ENCODE peak calls at places on chromosome 13, in ten cellular contexts. One of them, this sample, is unnamed.

GRCh38 chr13:49561064-49561410 is 24.3 kb downstream of the RCBTB1 start:
- DNase-seq in KBM-7: no peak
- DNase-seq in activated T-helper 2 cell treated with anti-CD3 and anti-CD28 coated beads, Interferon-gamma antibody, Interleukin-2, Interleukin-4, amounts not matched to agents 10 μg/mL and 5 μg/mL and 100 μg/mL, durations not matched to agents 14 hours and 24 hours and 36 hours: no peak
- DNase-seq in stimulated activated CD4-positive, alpha-beta T cell treated with anti-CD3 and anti-CD28 coated beads, Interleukin-4, amount 100 ng/mL, for 1 hour: no peak
- DNase-seq in activated T-helper 1 cell treated with Interleukin-2 at 50 U/mL for 16 hours: no peak
- DNase-seq in AG10803: no peak
- DNase-seq in OCI-LY7: no peak
- DNase-seq in T-helper 17 cell: no peak
- DNase-seq in activated T-cell treated with anti-CD3 and anti-CD28 coated beads, Interleukin-2, amount 50 U/mL, for 72 hours: no peak
- DNase-seq in NAMALWA: no peak
- DNase-seq in this sample: no peak

GRCh38 chr13:36796052-36796451 is 23.0 kb upstream of the RFXAP start:
- DNase-seq in KBM-7: no peak
- DNase-seq in activated T-helper 2 cell treated with anti-CD3 and anti-CD28 coated beads, Interferon-gamma antibody, Interleukin-2, Interleukin-4, amounts not matched to agents 10 μg/mL and 5 μg/mL and 100 μg/mL, durations not matched to agents 14 hours and 24 hours and 36 hours: no peak
- DNase-seq in stimulated activated CD4-positive, alpha-beta T cell treated with anti-CD3 and anti-CD28 coated beads, Interleukin-4, amount 100 ng/mL, for 1 hour: no peak
- DNase-seq in activated T-helper 1 cell treated with Interleukin-2 at 50 U/mL for 16 hours: no peak
- DNase-seq in AG10803: no peak
- DNase-seq in OCI-LY7: no peak
- DNase-seq in T-helper 17 cell: no peak
- DNase-seq in activated T-cell treated with anti-CD3 and anti-CD28 coated beads, Interleukin-2, amount 50 U/mL, for 72 hours: no peak
- DNase-seq in NAMALWA: no peak
- DNase-seq in this sample: no peak

GRCh38 chr13:67217914-67218313 is 12.2 kb downstream of the PCDH9 start:
- DNase-seq in KBM-7: no peak
- DNase-seq in activated T-helper 2 cell treated with anti-CD3 and anti-CD28 coated beads, Interferon-gamma antibody, Interleukin-2, Interleukin-4, amounts not matched to agents 10 μg/mL and 5 μg/mL and 100 μg/mL, durations not matched to agents 14 hours and 24 hours and 36 hours: no peak
- DNase-seq in stimulated activated CD4-positive, alpha-beta T cell treated with anti-CD3 and anti-CD28 coated beads, Interleukin-4, amount 100 ng/mL, for 1 hour: no peak
- DNase-seq in activated T-helper 1 cell treated with Interleukin-2 at 50 U/mL for 16 hours: no peak
- DNase-seq in AG10803: no peak
- DNase-seq in OCI-LY7: no peak
- DNase-seq in T-helper 17 cell: no peak
- DNase-seq in activated T-cell treated with anti-CD3 and anti-CD28 coated beads, Interleukin-2, amount 50 U/mL, for 72 hours: no peak
- DNase-seq in NAMALWA: no peak
- DNase-seq in this sample: no peak

GRCh38 chr13:102726430-102726829 is 31.6 kb upstream of the METTL21C start:
- DNase-seq in KBM-7: peak; percentile 56
- DNase-seq in activated T-helper 2 cell treated with anti-CD3 and anti-CD28 coated beads, Interferon-gamma antibody, Interleukin-2, Interleukin-4, amounts not matched to agents 10 μg/mL and 5 μg/mL and 100 μg/mL, durations not matched to agents 14 hours and 24 hours and 36 hours: peak; percentile 11
- DNase-seq in stimulated activated CD4-positive, alpha-beta T cell treated with anti-CD3 and anti-CD28 coated beads, Interleukin-4, amount 100 ng/mL, for 1 hour: no peak
- DNase-seq in activated T-helper 1 cell treated with Interleukin-2 at 50 U/mL for 16 hours: no peak
- DNase-seq in AG10803: no peak
- DNase-seq in OCI-LY7: peak; percentile 0
- DNase-seq in T-helper 17 cell: no peak
- DNase-seq in activated T-cell treated with anti-CD3 and anti-CD28 coated beads, Interleukin-2, amount 50 U/mL, for 72 hours: no peak
- DNase-seq in NAMALWA: peak; percentile 45
- DNase-seq in this sample: no peak

GRCh38 chr13:51938454-51938853 is 72.8 kb downstream of the ATP7B start:
- DNase-seq in KBM-7: no peak
- DNase-seq in activated T-helper 2 cell treated with anti-CD3 and anti-CD28 coated beads, Interferon-gamma antibody, Interleukin-2, Interleukin-4, amounts not matched to agents 10 μg/mL and 5 μg/mL and 100 μg/mL, durations not matched to agents 14 hours and 24 hours and 36 hours: no peak
- DNase-seq in stimulated activated CD4-positive, alpha-beta T cell treated with anti-CD3 and anti-CD28 coated beads, Interleukin-4, amount 100 ng/mL, for 1 hour: no peak
- DNase-seq in activated T-helper 1 cell treated with Interleukin-2 at 50 U/mL for 16 hours: no peak
- DNase-seq in AG10803: no peak
- DNase-seq in OCI-LY7: no peak
- DNase-seq in T-helper 17 cell: no peak
- DNase-seq in activated T-cell treated with anti-CD3 and anti-CD28 coated beads, Interleukin-2, amount 50 U/mL, for 72 hours: no peak
- DNase-seq in NAMALWA: no peak
- DNase-seq in this sample: no peak

GRCh38 chr13:25210842-25211241 is 38.8 kb upstream of the AMER2 start:
- DNase-seq in KBM-7: no peak
- DNase-seq in activated T-helper 2 cell treated with anti-CD3 and anti-CD28 coated beads, Interferon-gamma antibody, Interleukin-2, Interleukin-4, amounts not matched to agents 10 μg/mL and 5 μg/mL and 100 μg/mL, durations not matched to agents 14 hours and 24 hours and 36 hours: no peak
- DNase-seq in stimulated activated CD4-positive, alpha-beta T cell treated with anti-CD3 and anti-CD28 coated beads, Interleukin-4, amount 100 ng/mL, for 1 hour: no peak
- DNase-seq in activated T-helper 1 cell treated with Interleukin-2 at 50 U/mL for 16 hours: no peak
- DNase-seq in AG10803: no peak
- DNase-seq in OCI-LY7: no peak
- DNase-seq in T-helper 17 cell: no peak
- DNase-seq in activated T-cell treated with anti-CD3 and anti-CD28 coated beads, Interleukin-2, amount 50 U/mL, for 72 hours: no peak
- DNase-seq in NAMALWA: no peak
- DNase-seq in this sample: no peak

GRCh38 chr13:38535271-38535670 is 151.6 kb upstream of the FREM2 start:
- DNase-seq in KBM-7: no peak
- DNase-seq in activated T-helper 2 cell treated with anti-CD3 and anti-CD28 coated beads, Interferon-gamma antibody, Interleukin-2, Interleukin-4, amounts not matched to agents 10 μg/mL and 5 μg/mL and 100 μg/mL, durations not matched to agents 14 hours and 24 hours and 36 hours: no peak
- DNase-seq in stimulated activated CD4-positive, alpha-beta T cell treated with anti-CD3 and anti-CD28 coated beads, Interleukin-4, amount 100 ng/mL, for 1 hour: no peak
- DNase-seq in activated T-helper 1 cell treated with Interleukin-2 at 50 U/mL for 16 hours: no peak
- DNase-seq in AG10803: no peak
- DNase-seq in OCI-LY7: no peak
- DNase-seq in T-helper 17 cell: no peak
- DNase-seq in activated T-cell treated with anti-CD3 and anti-CD28 coated beads, Interleukin-2, amount 50 U/mL, for 72 hours: no peak
- DNase-seq in NAMALWA: no peak
- DNase-seq in this sample: no peak

GRCh38 chr13:112774829-112775565 is 85.2 kb downstream of the ATP11A start:
- DNase-seq in KBM-7: no peak
- DNase-seq in activated T-helper 2 cell treated with anti-CD3 and anti-CD28 coated beads, Interferon-gamma antibody, Interleukin-2, Interleukin-4, amounts not matched to agents 10 μg/mL and 5 μg/mL and 100 μg/mL, durations not matched to agents 14 hours and 24 hours and 36 hours: no peak
- DNase-seq in stimulated activated CD4-positive, alpha-beta T cell treated with anti-CD3 and anti-CD28 coated beads, Interleukin-4, amount 100 ng/mL, for 1 hour: no peak
- DNase-seq in activated T-helper 1 cell treated with Interleukin-2 at 50 U/mL for 16 hours: no peak
- DNase-seq in AG10803: no peak
- DNase-seq in OCI-LY7: no peak
- DNase-seq in T-helper 17 cell: no peak
- DNase-seq in activated T-cell treated with anti-CD3 and anti-CD28 coated beads, Interleukin-2, amount 50 U/mL, for 72 hours: no peak
- DNase-seq in NAMALWA: no peak
- DNase-seq in this sample: no peak

GRCh38 chr13:57624565-57625435 is 6.7 kb upstream of the PCDH17 start:
- DNase-seq in KBM-7: peak; percentile 65
- DNase-seq in activated T-helper 2 cell treated with anti-CD3 and anti-CD28 coated beads, Interferon-gamma antibody, Interleukin-2, Interleukin-4, amounts not matched to agents 10 μg/mL and 5 μg/mL and 100 μg/mL, durations not matched to agents 14 hours and 24 hours and 36 hours: no peak
- DNase-seq in stimulated activated CD4-positive, alpha-beta T cell treated with anti-CD3 and anti-CD28 coated beads, Interleukin-4, amount 100 ng/mL, for 1 hour: no peak
- DNase-seq in activated T-helper 1 cell treated with Interleukin-2 at 50 U/mL for 16 hours: no peak
- DNase-seq in AG10803: peak; percentile 53
- DNase-seq in OCI-LY7: peak; percentile 35
- DNase-seq in T-helper 17 cell: no peak
- DNase-seq in activated T-cell treated with anti-CD3 and anti-CD28 coated beads, Interleukin-2, amount 50 U/mL, for 72 hours: no peak
- DNase-seq in NAMALWA: peak; percentile 75
- DNase-seq in this sample: peak; percentile 10

GRCh38 chr13:39895254-39895653 is 239.8 kb downstream of the COG6 start:
- DNase-seq in KBM-7: peak; percentile 41
- DNase-seq in activated T-helper 2 cell treated with anti-CD3 and anti-CD28 coated beads, Interferon-gamma antibody, Interleukin-2, Interleukin-4, amounts not matched to agents 10 μg/mL and 5 μg/mL and 100 μg/mL, durations not matched to agents 14 hours and 24 hours and 36 hours: no peak
- DNase-seq in stimulated activated CD4-positive, alpha-beta T cell treated with anti-CD3 and anti-CD28 coated beads, Interleukin-4, amount 100 ng/mL, for 1 hour: no peak
- DNase-seq in activated T-helper 1 cell treated with Interleukin-2 at 50 U/mL for 16 hours: no peak
- DNase-seq in AG10803: peak; percentile 78
- DNase-seq in OCI-LY7: no peak
- DNase-seq in T-helper 17 cell: no peak
- DNase-seq in activated T-cell treated with anti-CD3 and anti-CD28 coated beads, Interleukin-2, amount 50 U/mL, for 72 hours: no peak
- DNase-seq in NAMALWA: no peak
- DNase-seq in this sample: no peak

GRCh38 chr13:44818016-44818415 is 171.3 kb downstream of the NUFIP1 start:
- DNase-seq in KBM-7: no peak
- DNase-seq in activated T-helper 2 cell treated with anti-CD3 and anti-CD28 coated beads, Interferon-gamma antibody, Interleukin-2, Interleukin-4, amounts not matched to agents 10 μg/mL and 5 μg/mL and 100 μg/mL, durations not matched to agents 14 hours and 24 hours and 36 hours: no peak
- DNase-seq in stimulated activated CD4-positive, alpha-beta T cell treated with anti-CD3 and anti-CD28 coated beads, Interleukin-4, amount 100 ng/mL, for 1 hour: no peak
- DNase-seq in activated T-helper 1 cell treated with Interleukin-2 at 50 U/mL for 16 hours: no peak
- DNase-seq in AG10803: no peak
- DNase-seq in OCI-LY7: no peak
- DNase-seq in T-helper 17 cell: no peak
- DNase-seq in activated T-cell treated with anti-CD3 and anti-CD28 coated beads, Interleukin-2, amount 50 U/mL, for 72 hours: no peak
- DNase-seq in NAMALWA: no peak
- DNase-seq in this sample: no peak

GRCh38 chr13:66995366-66995663 is 234.8 kb downstream of the PCDH9 start:
- DNase-seq in KBM-7: no peak
- DNase-seq in activated T-helper 2 cell treated with anti-CD3 and anti-CD28 coated beads, Interferon-gamma antibody, Interleukin-2, Interleukin-4, amounts not matched to agents 10 μg/mL and 5 μg/mL and 100 μg/mL, durations not matched to agents 14 hours and 24 hours and 36 hours: no peak
- DNase-seq in stimulated activated CD4-positive, alpha-beta T cell treated with anti-CD3 and anti-CD28 coated beads, Interleukin-4, amount 100 ng/mL, for 1 hour: no peak
- DNase-seq in activated T-helper 1 cell treated with Interleukin-2 at 50 U/mL for 16 hours: no peak
- DNase-seq in AG10803: no peak
- DNase-seq in OCI-LY7: peak; percentile 96
- DNase-seq in T-helper 17 cell: no peak
- DNase-seq in activated T-cell treated with anti-CD3 and anti-CD28 coated beads, Interleukin-2, amount 50 U/mL, for 72 hours: no peak
- DNase-seq in NAMALWA: peak; percentile 97
- DNase-seq in this sample: no peak

GRCh38 chr13:94677799-94678198 is 34.5 kb downstream of the SOX21 start:
- DNase-seq in KBM-7: no peak
- DNase-seq in activated T-helper 2 cell treated with anti-CD3 and anti-CD28 coated beads, Interferon-gamma antibody, Interleukin-2, Interleukin-4, amounts not matched to agents 10 μg/mL and 5 μg/mL and 100 μg/mL, durations not matched to agents 14 hours and 24 hours and 36 hours: no peak
- DNase-seq in stimulated activated CD4-positive, alpha-beta T cell treated with anti-CD3 and anti-CD28 coated beads, Interleukin-4, amount 100 ng/mL, for 1 hour: no peak
- DNase-seq in activated T-helper 1 cell treated with Interleukin-2 at 50 U/mL for 16 hours: no peak
- DNase-seq in AG10803: no peak
- DNase-seq in OCI-LY7: no peak
- DNase-seq in T-helper 17 cell: no peak
- DNase-seq in activated T-cell treated with anti-CD3 and anti-CD28 coated beads, Interleukin-2, amount 50 U/mL, for 72 hours: no peak
- DNase-seq in NAMALWA: no peak
- DNase-seq in this sample: no peak

GRCh38 chr13:113077566-113077952 is 28.0 kb upstream of the F7 start:
- DNase-seq in KBM-7: no peak
- DNase-seq in activated T-helper 2 cell treated with anti-CD3 and anti-CD28 coated beads, Interferon-gamma antibody, Interleukin-2, Interleukin-4, amounts not matched to agents 10 μg/mL and 5 μg/mL and 100 μg/mL, durations not matched to agents 14 hours and 24 hours and 36 hours: no peak
- DNase-seq in stimulated activated CD4-positive, alpha-beta T cell treated with anti-CD3 and anti-CD28 coated beads, Interleukin-4, amount 100 ng/mL, for 1 hour: no peak
- DNase-seq in activated T-helper 1 cell treated with Interleukin-2 at 50 U/mL for 16 hours: no peak
- DNase-seq in AG10803: no peak
- DNase-seq in OCI-LY7: no peak
- DNase-seq in T-helper 17 cell: no peak
- DNase-seq in activated T-cell treated with anti-CD3 and anti-CD28 coated beads, Interleukin-2, amount 50 U/mL, for 72 hours: no peak
- DNase-seq in NAMALWA: no peak
- DNase-seq in this sample: no peak

GRCh38 chr13:91141619-91142061 is 205.8 kb upstream of the MIR17HG start:
- DNase-seq in KBM-7: no peak
- DNase-seq in activated T-helper 2 cell treated with anti-CD3 and anti-CD28 coated beads, Interferon-gamma antibody, Interleukin-2, Interleukin-4, amounts not matched to agents 10 μg/mL and 5 μg/mL and 100 μg/mL, durations not matched to agents 14 hours and 24 hours and 36 hours: no peak
- DNase-seq in stimulated activated CD4-positive, alpha-beta T cell treated with anti-CD3 and anti-CD28 coated beads, Interleukin-4, amount 100 ng/mL, for 1 hour: no peak
- DNase-seq in activated T-helper 1 cell treated with Interleukin-2 at 50 U/mL for 16 hours: no peak
- DNase-seq in AG10803: no peak
- DNase-seq in OCI-LY7: no peak
- DNase-seq in T-helper 17 cell: no peak
- DNase-seq in activated T-cell treated with anti-CD3 and anti-CD28 coated beads, Interleukin-2, amount 50 U/mL, for 72 hours: no peak
- DNase-seq in NAMALWA: no peak
- DNase-seq in this sample: no peak

GRCh38 chr13:110070511-110071120 is 236.3 kb downstream of the COL4A1 start:
- DNase-seq in KBM-7: no peak
- DNase-seq in activated T-helper 2 cell treated with anti-CD3 and anti-CD28 coated beads, Interferon-gamma antibody, Interleukin-2, Interleukin-4, amounts not matched to agents 10 μg/mL and 5 μg/mL and 100 μg/mL, durations not matched to agents 14 hours and 24 hours and 36 hours: no peak
- DNase-seq in stimulated activated CD4-positive, alpha-beta T cell treated with anti-CD3 and anti-CD28 coated beads, Interleukin-4, amount 100 ng/mL, for 1 hour: no peak
- DNase-seq in activated T-helper 1 cell treated with Interleukin-2 at 50 U/mL for 16 hours: no peak
- DNase-seq in AG10803: peak; percentile 74
- DNase-seq in OCI-LY7: no peak
- DNase-seq in T-helper 17 cell: no peak
- DNase-seq in activated T-cell treated with anti-CD3 and anti-CD28 coated beads, Interleukin-2, amount 50 U/mL, for 72 hours: no peak
- DNase-seq in NAMALWA: no peak
- DNase-seq in this sample: no peak

GRCh38 chr13:43883636-43884035 is 3.9 kb downstream of the LACC1 start:
- DNase-seq in KBM-7: no peak
- DNase-seq in activated T-helper 2 cell treated with anti-CD3 and anti-CD28 coated beads, Interferon-gamma antibody, Interleukin-2, Interleukin-4, amounts not matched to agents 10 μg/mL and 5 μg/mL and 100 μg/mL, durations not matched to agents 14 hours and 24 hours and 36 hours: no peak
- DNase-seq in stimulated activated CD4-positive, alpha-beta T cell treated with anti-CD3 and anti-CD28 coated beads, Interleukin-4, amount 100 ng/mL, for 1 hour: no peak
- DNase-seq in activated T-helper 1 cell treated with Interleukin-2 at 50 U/mL for 16 hours: no peak
- DNase-seq in AG10803: peak; percentile 55
- DNase-seq in OCI-LY7: no peak
- DNase-seq in T-helper 17 cell: no peak
- DNase-seq in activated T-cell treated with anti-CD3 and anti-CD28 coated beads, Interleukin-2, amount 50 U/mL, for 72 hours: no peak
- DNase-seq in NAMALWA: no peak
- DNase-seq in this sample: no peak

GRCh38 chr13:43831088-43831487 is 44.3 kb upstream of the ENOX1 start:
- DNase-seq in KBM-7: no peak
- DNase-seq in activated T-helper 2 cell treated with anti-CD3 and anti-CD28 coated beads, Interferon-gamma antibody, Interleukin-2, Interleukin-4, amounts not matched to agents 10 μg/mL and 5 μg/mL and 100 μg/mL, durations not matched to agents 14 hours and 24 hours and 36 hours: no peak
- DNase-seq in stimulated activated CD4-positive, alpha-beta T cell treated with anti-CD3 and anti-CD28 coated beads, Interleukin-4, amount 100 ng/mL, for 1 hour: no peak
- DNase-seq in activated T-helper 1 cell treated with Interleukin-2 at 50 U/mL for 16 hours: no peak
- DNase-seq in AG10803: peak; percentile 37
- DNase-seq in OCI-LY7: no peak
- DNase-seq in T-helper 17 cell: no peak
- DNase-seq in activated T-cell treated with anti-CD3 and anti-CD28 coated beads, Interleukin-2, amount 50 U/mL, for 72 hours: no peak
- DNase-seq in NAMALWA: no peak
- DNase-seq in this sample: no peak

GRCh38 chr13:99857738-99858137 is 113.8 kb downstream of the ZIC5 start:
- DNase-seq in KBM-7: no peak
- DNase-seq in activated T-helper 2 cell treated with anti-CD3 and anti-CD28 coated beads, Interferon-gamma antibody, Interleukin-2, Interleukin-4, amounts not matched to agents 10 μg/mL and 5 μg/mL and 100 μg/mL, durations not matched to agents 14 hours and 24 hours and 36 hours: no peak
- DNase-seq in stimulated activated CD4-positive, alpha-beta T cell treated with anti-CD3 and anti-CD28 coated beads, Interleukin-4, amount 100 ng/mL, for 1 hour: no peak
- DNase-seq in activated T-helper 1 cell treated with Interleukin-2 at 50 U/mL for 16 hours: no peak
- DNase-seq in AG10803: no peak
- DNase-seq in OCI-LY7: no peak
- DNase-seq in T-helper 17 cell: no peak
- DNase-seq in activated T-cell treated with anti-CD3 and anti-CD28 coated beads, Interleukin-2, amount 50 U/mL, for 72 hours: no peak
- DNase-seq in NAMALWA: no peak
- DNase-seq in this sample: no peak